ENCODE peak calls at places on chromosomes 6 and 20, in six cellular contexts. V, R, S, I, G and E are unnamed samples.

GRCh38 chr6:126721581-126722145 is 381.7 kb downstream of the CENPW start:
- DNase-seq in V (no peak), R (no peak), S (no peak), I (peak; percentile 80), G (no peak), E (no peak)

GRCh38 chr6:16129623-16130243 is 847 bp downstream of the MYLIP start:
- DNase-seq in V (peak; percentile 47), R (peak; percentile 52), S (peak; percentile 76), I (peak; percentile 52), G (no peak), E (no peak)

GRCh38 chr6:157393667-157394329 is 12.8 kb downstream of the ZDHHC14 start:
- DNase-seq in V (no peak), R (no peak), S (no peak), I (no peak), G (no peak), E (no peak)

GRCh38 chr20:8583209-8584106 is 451.4 kb downstream of the PLCB1 start:
- DNase-seq in V (no peak), R (no peak), S (no peak), I (no peak), G (no peak), E (no peak)

GRCh38 chr6:168138436-168138835 is 59.4 kb upstream of the FRMD1 start:
- DNase-seq in V (no peak), R (no peak), S (peak; percentile 34), I (no peak), G (no peak), E (peak; percentile 11)

GRCh38 chr20:9149796-9150195 is 80.9 kb downstream of the PLCB4 start:
- DNase-seq in V (no peak), R (no peak), S (no peak), I (no peak), G (no peak), E (no peak)

GRCh38 chr20:16059841-16060240 is 513.4 kb downstream of the KIF16B start:
- DNase-seq in V (no peak), R (no peak), S (no peak), I (no peak), G (no peak), E (no peak)

GRCh38 chr6:144893737-144894151 is 608.6 kb downstream of the UTRN start:
- DNase-seq in V (no peak), R (no peak), S (no peak), I (no peak), G (no peak), E (no peak)

GRCh38 chr6:105879902-105880547 is 206.1 kb upstream of the PRDM1 start:
- DNase-seq in V (peak; percentile 27), R (no peak), S (peak; percentile 73), I (no peak), G (no peak), E (peak; percentile 55)

GRCh38 chr6:139153876-139154275 is 19.0 kb downstream of the HECA start:
- DNase-seq in V (no peak), R (no peak), S (no peak), I (no peak), G (no peak), E (no peak)

GRCh38 chr20:7022597-7022996 is 255.1 kb downstream of the BMP2 start:
- DNase-seq in V (no peak), R (no peak), S (no peak), I (no peak), G (no peak), E (no peak)

GRCh38 chr6:43740321-43740960 is 29.6 kb upstream of the VEGFA start:
- DNase-seq in V (no peak), R (no peak), S (peak; percentile 37), I (no peak), G (no peak), E (peak; percentile 8)

GRCh38 chr20:54293526-54293925 is 85.6 kb downstream of the PFDN4 start:
- DNase-seq in V (no peak), R (no peak), S (no peak), I (peak; percentile 90), G (no peak), E (no peak)

GRCh38 chr6:47520282-47520681 is 42.7 kb downstream of the CD2AP start:
- DNase-seq in V (no peak), R (no peak), S (no peak), I (no peak), G (no peak), E (no peak)

GRCh38 chr20:1087311-1087710 is 31.1 kb upstream of the PSMF1 start:
- DNase-seq in V (no peak), R (no peak), S (no peak), I (no peak), G (no peak), E (no peak)

GRCh38 chr20:7695622-7696021 is 244.6 kb downstream of the HAO1 start:
- DNase-seq in V (no peak), R (no peak), S (no peak), I (no peak), G (no peak), E (no peak)

GRCh38 chr6:1535295-1535694 is 74.4 kb upstream of the FOXC1 start:
- DNase-seq in V (no peak), R (no peak), S (no peak), I (no peak), G (no peak), E (no peak)

GRCh38 chr6:110139052-110139451 is 40.4 kb downstream of the WASF1 start:
- DNase-seq in V (no peak), R (no peak), S (no peak), I (no peak), G (no peak), E (peak; percentile 38)

GRCh38 chr6:158666637-158667359 is 16.9 kb downstream of the SYTL3 start:
- DNase-seq in V (no peak), R (peak; percentile 74), S (peak; percentile 35), I (no peak), G (peak; percentile 80), E (peak; percentile 63)

GRCh38 chr6:113556775-113557174 is 300.4 kb upstream of the MARCKS start:
- DNase-seq in V (no peak), R (no peak), S (no peak), I (no peak), G (no peak), E (no peak)

GRCh38 chr20:44830995-44831394 is 20.6 kb upstream of the RIMS4 start:
- DNase-seq in V (no peak), R (no peak), S (no peak), I (no peak), G (no peak), E (no peak)

GRCh38 chr6:373773-374724 is 17.5 kb upstream of the IRF4 start:
- DNase-seq in V (no peak), R (no peak), S (no peak), I (no peak), G (no peak), E (peak; percentile 75)

GRCh38 chr6:41197234-41197633 is 3.7 kb downstream of the TREML2 start:
- DNase-seq in V (no peak), R (no peak), S (no peak), I (no peak), G (no peak), E (no peak)

GRCh38 chr6:113909224-113909856 is 52.2 kb downstream of the MARCKS start:
- DNase-seq in V (no peak), R (no peak), S (no peak), I (peak; percentile 81), G (no peak), E (no peak)

GRCh38 chr20:15399781-15400180 is 1062.4 kb upstream of the FLRT3 start:
- DNase-seq in V (no peak), R (no peak), S (no peak), I (no peak), G (no peak), E (no peak)

GRCh38 chr20:60256811-60257210 is 298.6 kb downstream of the CDH26 start:
- DNase-seq in V (no peak), R (no peak), S (no peak), I (no peak), G (no peak), E (no peak)

GRCh38 chr6:47631248-47632196 is 66.9 kb upstream of the ADGRF4 start:
- DNase-seq in V (no peak), R (no peak), S (no peak), I (peak; percentile 76), G (no peak), E (no peak)

GRCh38 chr6:4170297-4170696 is 34.9 kb upstream of the ECI2 start:
- DNase-seq in V (no peak), R (no peak), S (no peak), I (no peak), G (no peak), E (no peak)

GRCh38 chr6:83431545-83432165 is 804 bp upstream of the ME1 start:
- DNase-seq in V (peak; percentile 32), R (peak; percentile 48), S (no peak), I (no peak), G (no peak), E (no peak)

GRCh38 chr6:159654483-159655098 is 38.5 kb downstream of the SOD2 start:
- DNase-seq in V (no peak), R (no peak), S (no peak), I (peak; percentile 43), G (no peak), E (no peak)

GRCh38 chr6:100171533-100172321 is 177.7 kb upstream of the MCHR2 start:
- DNase-seq in V (no peak), R (no peak), S (no peak), I (no peak), G (no peak), E (no peak)

GRCh38 chr20:57809661-57810172 is 99.9 kb upstream of the PMEPA1 start:
- DNase-seq in V (no peak), R (no peak), S (peak; percentile 69), I (no peak), G (peak; percentile 65), E (peak; percentile 30)
- H3K27ac ChIP-seq in V (no peak overlapping the region), R (no peak overlapping the region), S (peak overlapping the region; percentile 51), I (no peak overlapping the region), G (no peak overlapping the region), E (no peak overlapping the region)

GRCh38 chr20:3101251-3101650 is 16.7 kb upstream of the AVP start:
- DNase-seq in V (no peak), R (no peak), S (no peak), I (no peak), G (no peak), E (no peak)

GRCh38 chr20:3102575-3103368 is 18.2 kb upstream of the AVP start:
- DNase-seq in V (no peak), R (no peak), S (no peak), I (no peak), G (no peak), E (no peak)

GRCh38 chr20:3103369-3104032 is 19.0 kb upstream of the AVP start:
- DNase-seq in V (no peak), R (no peak), S (no peak), I (no peak), G (no peak), E (no peak)

GRCh38 chr20:3101737-3102574 is 17.4 kb upstream of the AVP start:
- DNase-seq in V (no peak), R (no peak), S (no peak), I (no peak), G (no peak), E (no peak)

GRCh38 chr20:3100480-3100879 is 16.0 kb upstream of the AVP start:
- DNase-seq in V (no peak), R (no peak), S (no peak), I (no peak), G (no peak), E (no peak)
- TF ChIP-seq POLR2A in V (no peak), R (no peak), S (no peak), I (no peak), G (no peak), E (no peak)

GRCh38 chr20:5657873-5658200 is 92.4 kb upstream of the SHLD1 start:
- DNase-seq in V (no peak), R (no peak), S (no peak), I (no peak), G (no peak), E (no peak)
- H3K4me3 ChIP-seq in V (no peak overlapping the region), R (no peak overlapping the region), S (no peak overlapping the region), I (no peak overlapping the region), G (no peak overlapping the region), E (no peak overlapping the region)

GRCh38 chr6:25016311-25016710 is 80.6 kb upstream of the RIPOR2 start:
- DNase-seq in V (no peak), R (no peak), S (no peak), I (no peak), G (no peak), E (no peak)
- H3K27ac ChIP-seq in V (no peak overlapping the region), R (no peak overlapping the region), S (no peak overlapping the region), I (no peak overlapping the region), G (peak overlapping the region; percentile 22), E (peak overlapping the region; percentile 65)